ENCODE peak calls at places on chromosomes 6 and 20, in nine cellular contexts. Y is NB4; N is SK-MEL-5; F is HCT116; J is COR-L47; K is activated gamma-delta T cell treated with Interleukin-2 at 50 U/mL for 16 hours; Z is activated naive CD4-positive, alpha-beta T cell treated with anti-CD3 and anti-CD28 coated beads, Interleukin-2, amount 50 U/mL, for 16 hours; R is T-helper 1 cell; C is H4. U is an unnamed sample.

GRCh38 chr20:55166063-55166462 is 690.7 kb downstream of the DOK5 start:
- DNase-seq in K (no peak), Z (no peak), Y (no peak), C (no peak), R (no peak), N (no peak), F (no peak), J (peak; percentile 84), U (no peak)

GRCh38 chr6:156582509-156582992 is 194.6 kb upstream of the ARID1B start:
- DNase-seq in R (no peak), K (no peak), Z (no peak), J (peak; percentile 81), N (no peak), F (no peak), Y (no peak), C (no peak), U (no peak)

GRCh38 chr6:38413097-38413800 is 226.5 kb downstream of the BTBD9 start:
- DNase-seq in R (no peak), C (no peak), Y (no peak), J (no peak), K (no peak), F (no peak), Z (no peak), N (no peak), U (no peak)

GRCh38 chr6:37783831-37784584 is 35.5 kb upstream of the ZFAND3 start:
- DNase-seq in J (peak; percentile 53), R (no peak), K (peak; percentile 9), C (no peak), F (no peak), Z (peak; percentile 27), N (no peak), Y (peak; percentile 24), U (no peak)

GRCh38 chr6:6509304-6509703 is 79.2 kb upstream of the LY86 start:
- DNase-seq in R (no peak), Y (no peak), C (no peak), K (no peak), F (no peak), Z (no peak), N (no peak), J (no peak), U (no peak)

GRCh38 chr6:21348462-21349195 is 244.9 kb upstream of the SOX4 start:
- DNase-seq in J (no peak), K (no peak), R (no peak), Z (no peak), F (no peak), C (peak; percentile 93), N (peak; percentile 63), Y (no peak), U (no peak)

GRCh38 chr6:145073811-145074210 is 661.5 kb downstream of the EPM2A start:
- DNase-seq in F (no peak), J (no peak), R (no peak), N (no peak), Z (no peak), C (no peak), K (no peak), Y (no peak), U (no peak)

GRCh38 chr6:16539086-16539931 is 222.0 kb downstream of the ATXN1 start:
- DNase-seq in C (no peak), F (peak; percentile 78), K (no peak), N (no peak), R (no peak), Y (no peak), J (no peak), Z (no peak), U (no peak)

GRCh38 chr6:104728444-104728843 is 131.3 kb downstream of the HACE1 start:
- DNase-seq in Y (no peak), Z (no peak), F (no peak), R (no peak), N (no peak), J (no peak), K (no peak), C (no peak), U (no peak)

GRCh38 chr20:17621229-17621968 is 51.5 kb downstream of the DSTN start:
- DNase-seq in F (no peak), Y (no peak), K (no peak), J (no peak), N (no peak), Z (no peak), C (no peak), R (no peak), U (no peak)

GRCh38 chr20:32432277-32432676 is 74.1 kb downstream of the ASXL1 start:
- DNase-seq in J (no peak), R (no peak), Y (no peak), N (no peak), F (no peak), C (no peak), Z (no peak), K (no peak), U (no peak)

GRCh38 chr6:105324386-105325000 is 78.4 kb downstream of the PREP start:
- DNase-seq in C (no peak), K (no peak), J (no peak), Y (no peak), Z (no peak), F (no peak), N (no peak), R (no peak), U (no peak)

GRCh38 chr20:50169329-50169823 is 15.9 kb upstream of the PEDS1 start:
- DNase-seq in K (peak; percentile 81), C (peak; percentile 59), R (peak; percentile 80), Z (peak; percentile 80), Y (peak; percentile 75), N (peak; percentile 87), J (peak; percentile 46), F (no peak), U (peak; percentile 45)

GRCh38 chr6:2021713-2022125 is 223.7 kb downstream of the GMDS start:
- DNase-seq in N (no peak), C (peak; percentile 68), J (peak; percentile 97), K (no peak), F (no peak), Y (peak; percentile 47), R (no peak), Z (no peak), U (no peak)

GRCh38 chr20:11445161-11445560 is 472.5 kb upstream of the BTBD3 start:
- DNase-seq in R (no peak), J (no peak), Z (no peak), F (no peak), N (no peak), K (no peak), C (no peak), Y (no peak), U (no peak)

GRCh38 chr6:89411269-89412070 is 603 bp downstream of the RRAGD start:
- DNase-seq in J (no peak), F (no peak), Z (peak; percentile 34), R (peak; percentile 3), Y (peak; percentile 86), C (no peak), K (no peak), N (no peak), U (no peak)

GRCh38 chr20:40532103-40532502 is 156.9 kb downstream of the MAFB start:
- DNase-seq in C (no peak), K (no peak), N (peak; percentile 55), Z (no peak), Y (peak; percentile 71), F (peak; percentile 48), R (no peak), J (no peak), U (no peak)

GRCh38 chr6:13418838-13419237 is 68.6 kb downstream of the GFOD1 start:
- DNase-seq in R (no peak), N (no peak), Y (no peak), J (no peak), C (no peak), Z (no peak), K (no peak), F (no peak), U (no peak)

GRCh38 chr20:31523361-31524283 is 9.4 kb downstream of the HM13 start:
- DNase-seq in F (no peak), K (no peak), J (no peak), R (no peak), Z (no peak), C (no peak), N (no peak), Y (peak; percentile 94), U (no peak)

GRCh38 chr6:119602215-119603178 is 252.9 kb upstream of the MAN1A1 start:
- DNase-seq in J (no peak), C (no peak), Z (no peak), N (no peak), K (no peak), R (no peak), Y (no peak), F (no peak), U (no peak)

GRCh38 chr6:137358273-137358672 is 135.9 kb downstream of the OLIG3 start:
- DNase-seq in Y (no peak), Z (no peak), F (no peak), R (no peak), N (no peak), J (no peak), C (no peak), K (no peak), U (no peak)

GRCh38 chr6:33589723-33590530 is 9.9 kb upstream of the BAK1 start:
- DNase-seq in F (peak; percentile 87), C (peak; percentile 66), R (peak; percentile 15), J (peak; percentile 26), K (peak; percentile 42), Z (peak; percentile 39), N (peak; percentile 60), Y (peak; percentile 53), U (peak; percentile 77)

GRCh38 chr6:39280247-39280731 is 33.9 kb downstream of the KCNK17 start:
- DNase-seq in K (no peak), R (no peak), Z (no peak), F (peak; percentile 69), Y (peak; percentile 19), C (peak; percentile 73), N (no peak), J (no peak), U (no peak)

GRCh38 chr6:70072540-70073179 is 206.3 kb downstream of the COL19A1 start:
- DNase-seq in N (no peak), K (no peak), C (no peak), R (no peak), F (no peak), J (no peak), Y (no peak), Z (no peak), U (no peak)

GRCh38 chr6:150865406-150866146 is at the start of gene MTHFD1L:
- DNase-seq in R (peak; percentile 56), J (peak; percentile 29), C (peak; percentile 61), K (peak; percentile 57), Z (peak; percentile 81), F (peak; percentile 44), Y (peak; percentile 91), N (peak; percentile 75), U (peak; percentile 69)

GRCh38 chr6:36755435-36756348 is 58.1 kb downstream of the RAB44 start:
- DNase-seq in R (peak; percentile 72), C (no peak), K (peak; percentile 55), N (no peak), Z (peak; percentile 66), F (no peak), Y (peak; percentile 87), J (no peak), U (peak; percentile 77)

GRCh38 chr20:1874534-1875168 is 20.6 kb upstream of the SIRPA start:
- DNase-seq in F (no peak), N (no peak), K (no peak), R (no peak), Z (no peak), J (no peak), C (no peak), Y (peak; percentile 66), U (no peak)

GRCh38 chr6:116111552-116112528 is 11.2 kb downstream of the NT5DC1 start:
- DNase-seq in Y (peak; percentile 68), J (no peak), Z (no peak), N (peak; percentile 74), F (peak; percentile 49), C (peak; percentile 22), K (no peak), R (no peak), U (no peak)

GRCh38 chr20:59017493-59018231 is 1.6 kb upstream of the TUBB1 start:
- DNase-seq in F (no peak), Z (no peak), C (no peak), R (no peak), K (no peak), J (no peak), N (no peak), Y (no peak), U (no peak)

GRCh38 chr6:113924199-113924791 is 46.7 kb downstream of the HDAC2 start:
- DNase-seq in N (no peak), R (no peak), J (no peak), K (no peak), F (no peak), Y (no peak), Z (no peak), C (no peak), U (no peak)

GRCh38 chr6:105740946-105741605 is 338.2 kb upstream of the PREP start:
- DNase-seq in R (no peak), C (no peak), N (peak; percentile 35), K (no peak), F (no peak), Z (no peak), Y (no peak), J (no peak), U (no peak)